ENCODE peak calls at places on chromosomes 1 and 21, in nine cellular contexts. D, G, L, T, X, Q, R, A and C are unnamed samples.

GRCh38 chr1:66349277-66349676 is 184.7 kb upstream of the SGIP1 start:
- DNase-seq in L (no peak), Q (no peak), G (no peak), X (no peak), D (no peak), R (no peak), T (no peak), A (peak; percentile 52), C (no peak)

GRCh38 chr1:107535091-107535490 is 394.3 kb downstream of the NTNG1 start:
- DNase-seq in G (no peak), L (no peak), A (no peak), D (no peak), X (no peak), R (no peak), Q (no peak), T (no peak), C (no peak)

GRCh38 chr1:58975888-58976287 is 192.0 kb upstream of the JUN start:
- DNase-seq in A (peak; percentile 2), R (no peak), Q (peak; percentile 61), D (no peak), L (peak; percentile 23), X (no peak), T (no peak), G (no peak), C (no peak)

GRCh38 chr1:30684881-30685795 is 38.2 kb downstream of the MATN1 start:
- DNase-seq in A (no peak), T (peak; percentile 9), G (no peak), L (peak; percentile 94), Q (no peak), R (peak; percentile 99), D (peak; percentile 13), X (peak; percentile 28), C (peak; percentile 99)

GRCh38 chr21:34620084-34620665 is 5.3 kb upstream of the RCAN1 start:
- DNase-seq in G (no peak), Q (no peak), A (no peak), X (no peak), T (no peak), L (no peak), D (no peak), R (no peak), C (no peak)

GRCh38 chr1:75373542-75374159 is 237.3 kb downstream of the SLC44A5 start:
- DNase-seq in X (no peak), L (no peak), Q (no peak), T (no peak), A (no peak), R (no peak), D (no peak), G (no peak), C (no peak)

GRCh38 chr1:47804127-47804526 is 193.1 kb downstream of the TRABD2B start:
- DNase-seq in R (peak; percentile 34), Q (no peak), X (no peak), L (no peak), T (no peak), G (no peak), D (no peak), A (no peak), C (no peak)

GRCh38 chr1:35454616-35455015 is 102.6 kb downstream of the KIAA0319L start:
- DNase-seq in A (peak; percentile 89), T (no peak), D (no peak), X (no peak), R (no peak), G (no peak), L (peak; percentile 23), Q (peak; percentile 83), C (no peak)

GRCh38 chr1:159088050-159088449 is 11.5 kb upstream of the AIM2 start:
- DNase-seq in G (no peak), R (no peak), A (peak; percentile 93), T (no peak), D (no peak), Q (peak; percentile 75), L (no peak), X (no peak), C (no peak)

GRCh38 chr1:209030454-209031167 is 552.9 kb upstream of the CAMK1G start:
- DNase-seq in A (no peak), Q (no peak), X (no peak), G (no peak), D (no peak), R (no peak), T (no peak), L (no peak), C (no peak)

GRCh38 chr21:46119565-46120271 is 21.8 kb downstream of the COL6A2 start:
- DNase-seq in D (peak; percentile 18), L (no peak), R (no peak), T (no peak), A (no peak), X (peak; percentile 11), Q (no peak), G (no peak), C (peak; percentile 56)

GRCh38 chr1:147247656-147248238 is 5.3 kb downstream of the CHD1L start:
- DNase-seq in X (no peak), L (no peak), A (no peak), R (peak; percentile 35), Q (peak; percentile 23), T (no peak), G (no peak), D (no peak), C (no peak)

GRCh38 chr1:86409416-86410021 is 13.4 kb upstream of the ODF2L start:
- DNase-seq in G (no peak), R (peak; percentile 77), A (peak; percentile 60), D (no peak), L (peak; percentile 27), Q (no peak), T (no peak), X (no peak), C (no peak)

GRCh38 chr1:244205171-244205570 is 154.1 kb downstream of the ZBTB18 start:
- DNase-seq in L (no peak), G (no peak), Q (no peak), D (no peak), X (no peak), T (no peak), R (no peak), A (peak; percentile 27), C (no peak)

GRCh38 chr1:37811027-37811655 is 3.1 kb upstream of the YRDC start:
- DNase-seq in A (peak; percentile 90), L (peak; percentile 89), X (peak; percentile 48), G (peak; percentile 69), T (peak; percentile 41), Q (peak; percentile 91), R (peak; percentile 86), D (peak; percentile 50), C (peak; percentile 83)

GRCh38 chr21:33219300-33219699 is 10.4 kb upstream of the IFNAR2 start:
- DNase-seq in L (no peak), X (no peak), A (no peak), R (no peak), Q (no peak), D (no peak), G (no peak), T (no peak), C (no peak)
- H3K4me3 ChIP-seq in L (no peak overlapping the region), X (no peak overlapping the region), A (no peak overlapping the region), R (no peak overlapping the region), Q (no peak overlapping the region), D (no peak overlapping the region), G (no peak overlapping the region), T (no peak overlapping the region), C (no peak overlapping the region)

DNA sequence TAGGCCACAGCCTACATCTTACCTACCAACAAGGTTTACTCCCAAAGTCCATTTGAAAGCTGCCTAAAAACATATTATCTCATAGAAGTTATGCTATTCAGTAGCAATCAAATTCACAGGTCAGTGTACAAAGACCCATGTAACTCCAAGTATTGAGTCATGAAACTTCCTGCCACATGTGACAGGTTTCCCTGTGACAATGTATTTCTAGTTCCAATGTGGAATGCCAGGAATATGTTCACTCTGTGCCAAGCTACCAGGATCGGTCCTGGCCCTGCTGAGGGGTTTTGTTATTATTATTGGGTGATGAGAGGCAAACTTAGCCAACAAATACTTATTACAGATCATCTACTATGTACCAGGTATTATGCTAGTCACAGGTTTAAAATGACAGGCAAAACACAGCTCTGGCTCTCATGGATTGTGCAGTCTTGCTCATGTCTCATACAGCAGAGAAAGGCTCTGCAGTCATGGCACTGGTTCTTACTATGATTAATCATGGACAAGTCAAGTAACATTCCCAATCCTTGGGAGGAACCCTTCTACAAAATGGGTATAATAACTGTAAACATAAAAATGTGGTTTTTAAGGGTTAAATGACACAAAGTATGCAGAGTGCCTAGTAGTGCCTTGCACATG is 22.5 kb downstream of the DPH5 start:
- DNase-seq in G (no peak), T (no peak), X (no peak), R (no peak), D (no peak), Q (no peak), L (no peak), A (no peak), C (no peak)
- H3K36me3 ChIP-seq in G (peaks cover 13% of the 10 kb centered on the region), T (no peaks in the 10 kb centered on the region), X (peaks cover 30% of the 10 kb centered on the region), R (peaks cover 3% of the 10 kb centered on the region), D (no peaks in the 10 kb centered on the region), Q (peaks cover 7% of the 10 kb centered on the region), L (no peaks in the 10 kb centered on the region), A (no peaks in the 10 kb centered on the region), C (no peaks in the 10 kb centered on the region)

GRCh38 chr1:89842547-89843278 is 21.9 kb downstream of the LRRC8D start:
- DNase-seq in L (peak; percentile 19), A (peak; percentile 53), R (no peak), Q (peak; percentile 64), D (peak; percentile 15), X (no peak), T (no peak), G (no peak), C (no peak)

GRCh38 chr1:89847191-89847729 is 26.4 kb downstream of the LRRC8D start:
- DNase-seq in A (no peak), X (no peak), R (no peak), D (no peak), G (no peak), L (no peak), Q (no peak), T (no peak), C (no peak)

GRCh38 chr1:89844236-89844807 is 23.5 kb downstream of the LRRC8D start:
- DNase-seq in Q (no peak), R (no peak), L (no peak), G (no peak), D (no peak), X (no peak), T (no peak), A (peak; percentile 44), C (no peak)

GRCh38 chr1:89843279-89844121 is 22.7 kb downstream of the LRRC8D start:
- DNase-seq in R (peak; percentile 82), X (peak; percentile 73), G (peak; percentile 65), A (peak; percentile 84), L (peak; percentile 83), Q (peak; percentile 74), D (peak; percentile 55), T (peak; percentile 72), C (peak; percentile 89)

GRCh38 chr1:89844860-89845259 is 24.0 kb downstream of the LRRC8D start:
- DNase-seq in L (no peak), D (no peak), R (no peak), A (no peak), X (no peak), G (no peak), T (no peak), Q (no peak), C (no peak)
- H3K4me3 ChIP-seq in L (no peak overlapping the region), D (no peak overlapping the region), R (no peak overlapping the region), A (peak overlapping the region; percentile 74), X (no peak overlapping the region), G (no peak overlapping the region), T (peak overlapping the region; percentile 92), Q (no peak overlapping the region), C (no peak overlapping the region)

DNA sequence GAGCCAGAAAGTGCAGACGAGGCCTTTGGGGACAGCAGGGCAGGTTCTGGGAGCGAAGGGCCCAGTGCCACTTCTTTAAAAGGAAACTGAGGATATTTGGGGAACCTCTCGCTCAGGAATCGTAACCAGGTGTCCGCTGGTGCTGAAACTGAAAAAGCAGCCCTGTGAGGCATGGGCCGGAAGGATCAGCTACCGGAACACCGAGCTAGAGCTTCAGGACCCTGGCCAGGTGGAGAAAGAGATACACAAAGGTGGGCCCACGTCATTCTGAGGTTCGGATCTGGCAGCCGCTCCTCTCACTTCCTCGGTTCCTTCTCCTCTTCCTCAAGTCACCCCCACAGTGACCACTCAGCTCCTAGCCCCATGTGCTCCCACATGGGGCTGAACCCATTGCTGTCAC is 18.1 kb downstream of the MX2 start:
- DNase-seq in G (no peak), X (no peak), Q (no peak), A (no peak), L (no peak), R (no peak), T (no peak), D (no peak), C (no peak)
- H3K36me3 ChIP-seq in G (peaks cover 22% of the 10 kb centered on the region), X (peaks cover 69% of the 10 kb centered on the region), Q (no peaks in the 10 kb centered on the region), A (no peaks in the 10 kb centered on the region), L (no peaks in the 10 kb centered on the region), R (no peaks in the 10 kb centered on the region), T (peaks cover 34% of the 10 kb centered on the region), D (no peaks in the 10 kb centered on the region), C (no peaks in the 10 kb centered on the region)